ENCODE peak calls at places on chromosomes 7 and 10, in ten cellular contexts. G is heart left ventricle, C is stomach, W is IMR-90, J is Peyer's patch, T is A549, P is HCT116, Z is body of pancreas, U is esophagus squamous epithelium, V is adrenal gland. O is an unnamed sample. For H3K4me1, the result is how much of the 10 kb centered on the place peaks cover.

GRCh38 chr10:120945801-120946302 is 94.7 kb downstream of the WDR11 start:
- DNase-seq in J (no peak), C (peak), P (no peak), T (no peak), V (peak), U (no peak), W (no peak), Z (peak), G (peak), O (no peak)

GRCh38 chr7:84258628-84259027 is 64.0 kb upstream of the SEMA3A start:
- DNase-seq in P (no peak), T (no peak), G (no peak), J (no peak), Z (no peak), U (no peak), V (no peak), C (no peak), W (peak), O (no peak)

GRCh38 chr10:22713853-22714523 is 390 bp downstream of the PIP4K2A start:
- DNase-seq in U (no peak), G (peak), T (no peak), W (peak), P (no peak), C (no peak), V (peak), Z (peak), J (no peak), O (peak)

GRCh38 chr7:92633211-92633906 is 43.2 kb upstream of the FAM133B start:
- DNase-seq in U (no peak), P (peak), Z (peak), W (peak), C (no peak), G (no peak), J (no peak), V (peak), T (peak), O (no peak)

GRCh38 chr7:80960228-80960627 is 41.4 kb upstream of the SEMA3C start:
- DNase-seq in U (no peak), W (no peak), G (no peak), P (no peak), J (no peak), C (no peak), T (no peak), Z (no peak), V (no peak), O (no peak)

GRCh38 chr7:139523988-139524815 is 717 bp downstream of the CLEC2L start:
- DNase-seq in G (no peak), Z (no peak), V (no peak), W (no peak), J (no peak), C (no peak), P (no peak), U (no peak), T (no peak), O (no peak)

GRCh38 chr7:150377116-150377979 is 1.8 kb upstream of the ZNF775 start:
- DNase-seq in U (no peak), C (no peak), W (no peak), G (no peak), J (peak), Z (no peak), T (no peak), V (no peak), P (no peak), O (no peak)

GRCh38 chr7:157875230-157876179 is 538.7 kb downstream of the DNAJB6 start:
- DNase-seq in T (peak), Z (no peak), P (peak), C (peak), U (no peak), J (no peak), W (no peak), V (peak), G (no peak), O (peak)

GRCh38 chr7:140726304-140726703 is 29.8 kb downstream of the NDUFB2 start:
- DNase-seq in U (no peak), T (peak), C (no peak), J (no peak), Z (no peak), W (peak), P (peak), V (no peak), G (no peak), O (no peak)

GRCh38 chr10:133381041-133381440 is 2.0 kb downstream of the PAOX start:
- DNase-seq in V (no peak), Z (no peak), P (no peak), G (no peak), U (no peak), T (no peak), C (no peak), W (no peak), J (peak), O (peak)

GRCh38 chr7:87156709-87157108 is 4.5 kb downstream of the DMTF1 start:
- DNase-seq in C (no peak), J (no peak), Z (no peak), V (no peak), T (no peak), P (no peak), W (peak), G (no peak), U (no peak), O (no peak)

GRCh38 chr7:2539031-2540028 is 16.0 kb downstream of the BRAT1 start:
- DNase-seq in W (no peak), J (peak), Z (no peak), T (no peak), C (no peak), P (no peak), U (no peak), G (no peak), V (no peak), O (peak)

GRCh38 chr10:33249659-33250058 is 84.8 kb downstream of the NRP1 start:
- DNase-seq in Z (no peak), V (no peak), J (no peak), W (no peak), U (no peak), C (no peak), P (no peak), G (no peak), T (no peak), O (no peak)

GRCh38 chr10:72173267-72173634 is 42.6 kb upstream of the ANAPC16 start:
- DNase-seq in T (no peak), P (no peak), U (no peak), J (no peak), C (no peak), W (no peak), G (no peak), V (no peak), Z (no peak), O (no peak)

GRCh38 chr10:20988357-20988983 is 91.4 kb upstream of the NEBL start:
- DNase-seq in V (no peak), P (no peak), J (no peak), W (no peak), G (no peak), T (no peak), U (no peak), C (no peak), Z (no peak), O (no peak)

GRCh38 chr7:92589056-92589455 is 1.1 kb downstream of the FAM133B start:
- DNase-seq in Z (no peak), C (no peak), V (no peak), J (no peak), P (no peak), W (no peak), T (no peak), U (no peak), G (no peak), O (no peak)

GRCh38 chr7:158394936-158395335 is 192.7 kb downstream of the PTPRN2 start:
- DNase-seq in G (no peak), V (peak), T (peak), C (peak), Z (peak), U (no peak), P (no peak), J (peak), W (no peak), O (peak)

GRCh38 chr10:44339218-44339617 is 45.7 kb downstream of the CXCL12 start:
- DNase-seq in C (no peak), J (no peak), G (no peak), V (no peak), U (no peak), T (no peak), Z (no peak), P (no peak), W (peak), O (no peak)

GRCh38 chr10:69141304-69141703 is 17.3 kb downstream of the VPS26A start:
- DNase-seq in U (no peak), G (no peak), W (no peak), Z (no peak), J (no peak), T (no peak), V (no peak), C (no peak), P (no peak), O (no peak)

GRCh38 chr10:57884965-57885617 is 382.6 kb downstream of the IPMK start:
- DNase-seq in J (no peak), T (no peak), V (no peak), W (no peak), Z (no peak), P (no peak), U (no peak), G (no peak), C (no peak), O (no peak)

GRCh38 chr7:153130052-153130451 is 370.5 kb downstream of the ACTR3B start:
- DNase-seq in G (no peak), J (no peak), P (no peak), C (no peak), V (no peak), U (no peak), W (no peak), T (no peak), Z (no peak), O (no peak)

GRCh38 chr7:2943851-2944601 is 99.6 kb downstream of the CARD11 start:
- DNase-seq in U (no peak), C (no peak), W (no peak), T (no peak), J (peak), G (no peak), V (no peak), Z (no peak), P (no peak), O (no peak)

GRCh38 chr10:116668018-116668417 is 47.3 kb downstream of the PNLIPRP2 start:
- DNase-seq in Z (no peak), J (no peak), G (no peak), P (no peak), V (no peak), C (no peak), U (no peak), W (no peak), T (no peak), O (no peak)

GRCh38 chr10:44935201-44935960 is 24.2 kb upstream of the RASSF4 start:
- DNase-seq in T (no peak), C (no peak), U (no peak), Z (peak), J (no peak), V (no peak), W (peak), G (peak), P (no peak), O (peak)

GRCh38 chr10:30705625-30706149 is 76.1 kb upstream of the LYZL2 start:
- DNase-seq in G (no peak), T (no peak), Z (no peak), V (no peak), U (no peak), J (no peak), C (no peak), W (no peak), P (no peak), O (peak)
- TF ChIP-seq POLR2A in G (no peak), T (no peak), Z (no peak), V (no peak), U (no peak), J (no peak), C (no peak), W (no peak), P (no peak), O (no peak)

GRCh38 chr7:65225422-65226006 is 148.1 kb upstream of the ZNF92 start:
- DNase-seq in U (no peak), J (no peak), C (no peak), W (no peak), Z (no peak), V (no peak), P (no peak), G (no peak), T (no peak), O (no peak)

GRCh38 chr7:65221683-65222082 is 152.0 kb upstream of the ZNF92 start:
- DNase-seq in P (no peak), Z (no peak), V (no peak), U (no peak), G (no peak), C (no peak), W (no peak), J (no peak), T (no peak), O (no peak)

GRCh38 chr7:65219623-65220022 is 154.0 kb upstream of the ZNF92 start:
- DNase-seq in V (no peak), W (no peak), Z (no peak), T (no peak), J (no peak), G (no peak), U (no peak), C (no peak), P (no peak), O (no peak)

DNA sequence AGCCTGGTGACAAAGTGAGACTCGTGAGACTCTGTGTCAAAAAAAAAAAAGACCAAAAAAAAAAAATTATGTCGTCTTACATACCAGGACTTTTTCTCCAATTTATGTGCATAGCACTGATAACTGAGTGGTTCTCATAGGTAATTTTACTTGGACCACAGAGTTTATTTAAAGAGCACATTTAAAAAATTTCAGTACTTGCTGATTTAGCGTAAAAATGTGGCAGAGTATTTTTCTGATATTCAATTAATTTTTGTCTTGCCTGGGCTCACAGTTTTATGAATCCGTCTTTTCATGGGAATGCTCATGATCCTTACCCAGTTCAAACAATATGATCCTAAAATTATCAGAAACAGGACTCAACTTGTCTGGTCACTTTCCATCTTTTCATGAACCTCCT is 151.0 kb upstream of the ZNF92 start:
- DNase-seq in Z (no peak), P (no peak), J (no peak), G (no peak), V (no peak), W (no peak), C (no peak), T (no peak), U (no peak), O (no peak)
- H3K27ac ChIP-seq in Z (no peak), P (no peak), J (no peak), G (no peak), V (no peak), W (no peak), C (no peak), T (no peak), U (no peak), O (no peak)

GRCh38 chr7:98287486-98287959 is 6.0 kb downstream of the BRI3 start:
- DNase-seq in P (no peak), U (no peak), J (peak), V (no peak), T (no peak), G (no peak), W (no peak), C (peak), Z (peak), O (no peak)
- H3K4me1 ChIP-seq in P (half or more), U (half or more), J (half or more), V (under half), T (half or more), G (under half), W (under half), C (half or more), Z (half or more), O (half or more)

GRCh38 chr7:111528331-111528730 is 34.0 kb downstream of the IMMP2L start:
- DNase-seq in G (no peak), C (no peak), V (no peak), W (no peak), T (no peak), U (no peak), Z (no peak), P (no peak), J (no peak), O (no peak)
- TF ChIP-seq POLR2A in G (no peak), C (no peak), V (no peak), W (no peak), T (no peak), U (no peak), Z (no peak), P (no peak), J (no peak), O (no peak)

GRCh38 chr10:111707066-111707465 is 476.5 kb downstream of the GPAM start:
- DNase-seq in T (no peak), C (no peak), G (no peak), V (no peak), W (no peak), J (no peak), U (no peak), Z (no peak), P (no peak), O (no peak)

GRCh38 chr10:111709630-111710029 is 473.9 kb downstream of the GPAM start:
- DNase-seq in G (no peak), P (no peak), T (no peak), Z (no peak), U (no peak), W (no peak), V (no peak), J (no peak), C (no peak), O (no peak)

GRCh38 chr10:111706331-111706730 is 477.2 kb downstream of the GPAM start:
- DNase-seq in C (no peak), U (no peak), V (no peak), J (no peak), Z (no peak), T (no peak), G (no peak), P (no peak), W (no peak), O (no peak)

GRCh38 chr10:111705026-111705425 is 478.5 kb downstream of the GPAM start:
- DNase-seq in J (no peak), Z (no peak), W (no peak), C (no peak), U (no peak), T (no peak), P (no peak), V (no peak), G (no peak), O (no peak)
- H3K27ac ChIP-seq in J (no peak), Z (no peak), W (no peak), C (no peak), U (no peak), T (no peak), P (no peak), V (no peak), G (no peak), O (no peak)

GRCh38 chr7:100861616-100861985 is 5.6 kb upstream of the TRIP6 start:
- DNase-seq in G (no peak), J (no peak), V (no peak), Z (no peak), P (no peak), W (no peak), T (no peak), U (no peak), C (no peak), O (no peak)

GRCh38 chr7:100856871-100857282 is 4.4 kb downstream of the SLC12A9 start:
- DNase-seq in P (no peak), V (no peak), G (no peak), T (no peak), U (no peak), W (no peak), C (no peak), Z (no peak), J (no peak), O (no peak)

GRCh38 chr7:100860702-100861615 is 6.2 kb upstream of the TRIP6 start:
- DNase-seq in W (no peak), T (no peak), C (no peak), U (no peak), Z (no peak), P (no peak), J (no peak), V (no peak), G (no peak), O (no peak)

GRCh38 chr7:100863406-100863950 is 3.7 kb upstream of the TRIP6 start:
- DNase-seq in P (no peak), T (no peak), Z (peak), G (no peak), C (peak), J (no peak), W (peak), U (no peak), V (no peak), O (no peak)

GRCh38 chr7:100859856-100860255 is 7.3 kb upstream of the TRIP6 start:
- DNase-seq in V (no peak), C (no peak), Z (no peak), J (no peak), P (no peak), W (no peak), T (no peak), U (no peak), G (no peak), O (no peak)
- H3K4me1 ChIP-seq in V (under half), C (under half), Z (under half), J (under half), P (under half), W (under half), T (under half), U (under half), G (under half), O (under half)

DNA sequence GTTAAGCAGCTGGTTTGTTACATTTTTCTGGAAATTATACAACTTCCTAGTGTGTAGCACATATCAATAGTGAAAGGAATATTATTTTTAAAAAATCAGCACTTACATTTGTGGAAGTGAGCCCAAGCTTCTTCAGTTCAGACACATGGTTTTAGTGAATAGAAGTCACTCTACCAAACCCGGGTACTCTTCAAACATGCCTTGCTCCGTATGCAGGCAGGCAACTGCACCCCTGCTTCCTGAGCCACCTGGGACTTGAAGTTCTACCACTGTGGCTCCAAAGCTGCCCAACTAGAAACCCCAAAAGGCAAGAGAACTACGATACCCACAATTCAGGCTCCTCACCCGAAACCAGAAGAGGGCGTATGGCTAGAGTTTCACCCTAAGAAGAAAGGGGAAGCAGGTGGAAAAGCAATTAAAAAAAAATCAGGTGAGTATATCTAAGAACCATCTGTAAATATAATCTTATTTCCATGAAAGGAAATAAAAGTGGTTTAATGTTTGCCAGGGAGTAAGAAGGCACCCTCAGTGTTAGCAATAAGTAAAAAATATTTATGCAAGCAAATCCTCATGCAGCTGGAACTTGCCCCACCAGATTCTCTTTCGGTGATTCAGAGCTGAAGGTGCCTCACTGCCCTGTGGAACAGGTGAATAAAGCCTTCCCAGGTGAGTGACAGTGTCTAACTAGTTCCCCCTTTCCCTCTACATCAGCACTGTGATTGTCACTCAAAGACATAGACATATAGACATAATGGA is at the start of gene MACC1:
- DNase-seq in Z (peak), C (peak), P (peak), J (peak), G (no peak), T (no peak), W (no peak), U (peak), V (no peak), O (peak)
- TF ChIP-seq POLR2A in Z (peak), C (no peak), P (no peak), J (no peak), G (no peak), T (no peak), W (no peak), U (peak), V (no peak), O (peak)

GRCh38 chr10:28463676-28464395 is 69.1 kb upstream of the WAC start:
- DNase-seq in C (peak), G (no peak), U (no peak), W (no peak), Z (peak), P (no peak), V (no peak), T (no peak), J (no peak), O (no peak)

GRCh38 chr10:28457110-28457509 is 75.8 kb upstream of the WAC start:
- DNase-seq in C (no peak), J (no peak), T (no peak), Z (no peak), V (no peak), W (no peak), P (no peak), U (no peak), G (no peak), O (no peak)

GRCh38 chr10:28453926-28454325 is 79.0 kb upstream of the WAC start:
- DNase-seq in U (no peak), Z (no peak), T (no peak), W (no peak), V (no peak), C (no peak), P (no peak), G (no peak), J (no peak), O (no peak)

GRCh38 chr10:28463141-28463540 is 69.8 kb upstream of the WAC start:
- DNase-seq in W (no peak), J (no peak), T (no peak), C (no peak), G (no peak), U (no peak), Z (no peak), V (no peak), P (no peak), O (no peak)

GRCh38 chr10:28459453-28460144 is 73.3 kb upstream of the WAC start:
- DNase-seq in Z (no peak), G (no peak), P (no peak), W (no peak), U (no peak), C (no peak), V (no peak), J (no peak), T (no peak), O (no peak)
- H3K27ac ChIP-seq in Z (no peak), G (no peak), P (no peak), W (no peak), U (no peak), C (no peak), V (no peak), J (no peak), T (no peak), O (no peak)